ENCODE peak calls at places on chromosomes 5 and 9, in six cellular contexts. I is thyroid gland, M is DND-41, D is spleen, Q is heart right ventricle, A is Caco-2. F is an unnamed sample.

GRCh38 chr5:52181403-52181802 is 606.3 kb upstream of the ITGA1 start:
- DNase-seq in I (no peak), M (no peak), D (no peak), Q (no peak), A (no peak), F (no peak)

GRCh38 chr5:174355995-174356394 is 310.5 kb downstream of the NSG2 start:
- DNase-seq in I (no peak), M (no peak), D (no peak), Q (no peak), A (no peak), F (no peak)

GRCh38 chr9:70322096-70322495 is 63.3 kb downstream of the SMC5 start:
- DNase-seq in I (no peak), M (no peak), D (no peak), Q (no peak), A (no peak), F (no peak)

GRCh38 chr5:21646469-21646868 is 1206.7 kb downstream of the CDH12 start:
- DNase-seq in I (no peak), M (no peak), D (no peak), Q (no peak), A (no peak), F (no peak)

GRCh38 chr9:121684381-121685145 is 33.1 kb downstream of the DAB2IP start:
- DNase-seq in I (peak; percentile 39), M (peak; percentile 13), D (peak; percentile 78), Q (no peak), A (no peak), F (no peak)

GRCh38 chr5:28281381-28281780 is 1243.0 kb upstream of the CDH9 start:
- DNase-seq in I (no peak), M (no peak), D (no peak), Q (no peak), A (no peak), F (no peak)

GRCh38 chr5:109326864-109327263 is 82.9 kb downstream of the PJA2 start:
- DNase-seq in I (no peak), M (no peak), D (no peak), Q (no peak), A (no peak), F (no peak)

GRCh38 chr9:81389569-81389993 is 299.8 kb downstream of the TLE1 start:
- DNase-seq in I (peak; percentile 13), M (no peak), D (no peak), Q (no peak), A (no peak), F (no peak)

GRCh38 chr5:179368806-179369529 is 23.7 kb upstream of the ADAMTS2 start:
- DNase-seq in I (no peak), M (no peak), D (peak; percentile 69), Q (no peak), A (no peak), F (no peak)

GRCh38 chr9:92658176-92658575 is 11.8 kb downstream of the IPPK start:
- DNase-seq in I (no peak), M (no peak), D (peak; percentile 32), Q (no peak), A (no peak), F (no peak)
- TF ChIP-seq CTCF in I (no peak), M (no peak), D (no peak), Q (no peak), A (no peak), F (no peak)

GRCh38 chr5:38249286-38249685 is 9.1 kb upstream of the EGFLAM start:
- DNase-seq in I (no peak), M (no peak), D (no peak), Q (no peak), A (no peak), F (no peak)
- H3K27me3 ChIP-seq in I (no peaks in the 10 kb centered on the region), M (no peaks in the 10 kb centered on the region), D (no peaks in the 10 kb centered on the region), Q (peaks cover 22% of the 10 kb centered on the region), A (no peaks in the 10 kb centered on the region), F (no peaks in the 10 kb centered on the region)

GRCh38 chr5:95738834-95739233 is 7.7 kb downstream of the RHOBTB3 start:
- DNase-seq in I (no peak), M (no peak), D (no peak), Q (no peak), A (no peak), F (no peak)
- H3K36me3 ChIP-seq in I (no peaks in the 10 kb centered on the region), M (peaks cover 8% of the 10 kb centered on the region), D (no peaks in the 10 kb centered on the region), Q (no peaks in the 10 kb centered on the region), A (no peaks in the 10 kb centered on the region), F (no peaks in the 10 kb centered on the region)

DNA sequence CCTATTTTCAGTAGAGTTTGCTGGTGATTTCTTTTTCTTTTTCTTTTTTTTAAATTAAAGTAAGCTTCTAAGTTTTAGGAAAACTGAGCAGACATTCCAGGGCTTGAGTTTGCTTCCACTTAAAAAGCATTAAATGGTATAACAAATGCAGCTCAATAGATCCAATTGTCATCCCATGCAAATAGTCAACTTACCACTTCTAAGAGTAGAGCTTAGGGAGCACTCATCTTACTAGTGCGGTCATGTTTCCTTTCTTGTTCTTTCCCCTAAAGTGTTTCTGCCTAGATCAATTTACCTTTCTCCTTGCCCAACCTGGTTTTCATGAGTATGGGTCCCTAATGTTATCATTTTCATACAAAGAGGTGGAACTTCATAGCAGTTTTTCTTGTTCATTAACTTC is 13.0 kb upstream of the CEP120 start:
- DNase-seq in I (no peak), M (no peak), D (no peak), Q (no peak), A (no peak), F (no peak)
- TF ChIP-seq CTCF in I (no peak), M (no peak), D (no peak), Q (no peak), A (no peak), F (no peak)

DNA sequence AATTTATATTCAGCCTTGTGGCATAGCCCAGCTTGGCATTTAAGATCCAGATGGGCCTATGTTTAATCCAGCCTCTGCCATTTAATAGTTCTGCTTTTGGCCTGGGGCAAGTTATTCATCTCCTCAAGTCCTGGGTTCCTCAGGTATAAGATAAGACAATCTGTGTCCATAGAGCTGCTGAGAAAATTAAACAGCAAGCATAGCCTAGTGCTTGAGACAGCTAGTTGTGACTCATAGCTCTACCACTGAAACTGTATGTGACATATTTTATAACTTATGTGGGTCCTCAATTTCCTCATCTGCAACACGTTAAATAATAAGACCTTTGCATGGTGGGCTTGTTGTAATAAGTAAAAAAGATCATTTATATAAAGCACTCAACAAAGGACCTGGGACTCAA is 53.3 kb upstream of the ATP10B start:
- DNase-seq in I (no peak), M (no peak), D (no peak), Q (no peak), A (no peak), F (no peak)
- H3K27me3 ChIP-seq in I (no peaks in the 10 kb centered on the region), M (no peaks in the 10 kb centered on the region), D (no peaks in the 10 kb centered on the region), Q (no peaks in the 10 kb centered on the region), A (no peaks in the 10 kb centered on the region), F (no peaks in the 10 kb centered on the region)